ENCODE peak calls at places on chromosome X, in nine cellular contexts. M is HCT116, K is PC-3, X is GM23248, F is MM.1S, I is GM23338, E is neural progenitor cell, Z is hepatocyte, P is SK-N-SH. R is an unnamed sample.

GRCh38 chrX:39445336-39445735 is 644.1 kb downstream of the MID1IP1 start:
- DNase-seq in F (peak), I (peak), M (no peak), E (peak), P (no peak), Z (no peak), X (no peak), K (peak), R (peak)

GRCh38 chrX:112941209-112941788 is 100.7 kb upstream of the AMOT start:
- DNase-seq in Z (peak), X (no peak), K (peak), E (no peak), P (peak), F (peak), I (no peak), M (no peak), R (no peak)

GRCh38 chrX:15956684-15957083 is 102.1 kb upstream of the AP1S2 start:
- DNase-seq in X (peak), F (no peak), M (no peak), K (peak), E (peak), Z (peak), P (no peak), I (peak), R (no peak)

GRCh38 chrX:68504237-68504636 is 5.4 kb downstream of the YIPF6 start:
- DNase-seq in F (no peak), E (no peak), K (peak), P (no peak), M (no peak), Z (no peak), I (no peak), X (peak), R (no peak)

GRCh38 chrX:23332888-23333821 is 1.5 kb upstream of the PTCHD1 start:
- DNase-seq in X (no peak), M (no peak), K (no peak), I (peak), E (peak), Z (peak), P (peak), F (no peak), R (no peak)

GRCh38 chrX:79281775-79282174 is 85.4 kb downstream of the ITM2A start:
- DNase-seq in F (no peak), I (no peak), Z (no peak), P (no peak), K (no peak), X (no peak), E (no peak), M (no peak), R (no peak)

GRCh38 chrX:79325263-79325958 is 41.7 kb downstream of the ITM2A start:
- DNase-seq in P (no peak), Z (no peak), X (no peak), I (peak), M (no peak), F (peak), E (peak), K (peak), R (no peak)

GRCh38 chrX:19798423-19798822 is 89.0 kb downstream of the SH3KBP1 start:
- DNase-seq in E (no peak), I (no peak), K (peak), P (no peak), Z (no peak), M (no peak), X (no peak), F (no peak), R (no peak)

GRCh38 chrX:106899841-106900240 is 3.3 kb downstream of the RIPPLY1 start:
- DNase-seq in F (no peak), Z (no peak), P (no peak), I (no peak), M (no peak), X (no peak), E (no peak), K (no peak), R (no peak)

GRCh38 chrX:39275500-39276068 is 474.3 kb downstream of the MID1IP1 start:
- DNase-seq in Z (no peak), I (no peak), F (no peak), K (no peak), P (no peak), M (no peak), X (no peak), E (no peak), R (no peak)

GRCh38 chrX:69107231-69107739 is 58.0 kb downstream of the PJA1 start:
- DNase-seq in E (peak), X (no peak), Z (peak), I (peak), P (no peak), K (peak), M (no peak), F (no peak), R (no peak)

GRCh38 chrX:143581260-143581659 is 54.6 kb downstream of the SLITRK4 start:
- DNase-seq in F (peak), K (no peak), E (no peak), M (no peak), P (no peak), I (no peak), Z (no peak), X (no peak), R (no peak)

GRCh38 chrX:54494970-54495813 is 842 bp downstream of the FGD1 start:
- DNase-seq in F (no peak), Z (peak), P (peak), M (no peak), K (peak), X (peak), E (peak), I (peak), R (no peak)

GRCh38 chrX:133258481-133258880 is 40.3 kb upstream of the TFDP3 start:
- DNase-seq in I (no peak), E (no peak), Z (no peak), F (no peak), K (peak), X (peak), P (no peak), M (no peak), R (no peak)

GRCh38 chrX:136767104-136767941 is 13.4 kb downstream of the ARHGEF6 start:
- DNase-seq in E (peak), X (peak), P (peak), I (peak), M (no peak), F (peak), K (peak), Z (peak), R (peak)

GRCh38 chrX:87064522-87064921 is 453.1 kb upstream of the KLHL4 start:
- DNase-seq in Z (no peak), M (no peak), F (no peak), E (no peak), K (no peak), I (no peak), P (no peak), X (no peak), R (no peak)

GRCh38 chrX:49205443-49205842 is 5.5 kb upstream of the SYP start:
- DNase-seq in E (no peak), M (no peak), F (no peak), P (no peak), I (no peak), Z (no peak), X (no peak), K (no peak), R (no peak)

GRCh38 chrX:24024819-24025740 is 1.9 kb downstream of the KLHL15 start:
- DNase-seq in I (peak), E (peak), F (peak), P (peak), K (peak), M (peak), Z (peak), X (peak), R (peak)

GRCh38 chrX:68914337-68914989 is 85.6 kb downstream of the EFNB1 start:
- DNase-seq in X (no peak), E (peak), P (no peak), K (no peak), F (no peak), I (peak), Z (no peak), M (no peak), R (no peak)

GRCh38 chrX:18856645-18856997 is 127.3 kb downstream of the PHKA2 start:
- DNase-seq in K (no peak), Z (no peak), M (no peak), I (no peak), F (no peak), X (no peak), E (no peak), P (no peak), R (no peak)

GRCh38 chrX:42934020-42934701 is 156.2 kb upstream of the PPP1R2C start:
- DNase-seq in K (no peak), Z (no peak), I (no peak), E (no peak), X (no peak), M (no peak), P (no peak), F (peak), R (peak)

GRCh38 chrX:45771560-45772340 is 571.1 kb upstream of the DIPK2B start:
- DNase-seq in X (peak), I (no peak), E (no peak), K (peak), Z (no peak), M (no peak), F (peak), P (no peak), R (no peak)

GRCh38 chrX:71215335-71215912 is 7.6 kb upstream of the GJB1 start:
- DNase-seq in P (no peak), X (no peak), I (no peak), Z (no peak), K (no peak), E (no peak), F (no peak), M (no peak), R (no peak)

GRCh38 chrX:45056428-45057145 is 144.1 kb downstream of the DIPK2B start:
- DNase-seq in X (peak), F (no peak), P (no peak), E (no peak), Z (no peak), M (no peak), K (no peak), I (no peak), R (no peak)

GRCh38 chrX:13346646-13347045 is 26.8 kb upstream of the ATXN3L start:
- DNase-seq in Z (peak), I (no peak), F (no peak), E (no peak), M (no peak), X (no peak), P (no peak), K (no peak), R (no peak)

GRCh38 chrX:149120459-149120858 is 384.6 kb downstream of the IDS start:
- DNase-seq in E (no peak), F (no peak), Z (no peak), X (no peak), I (peak), P (no peak), K (no peak), M (no peak), R (no peak)

GRCh38 chrX:72387247-72387646 is 81.5 kb upstream of the CITED1 start:
- DNase-seq in K (no peak), P (no peak), I (no peak), X (no peak), Z (no peak), M (no peak), E (no peak), F (no peak), R (no peak)

GRCh38 chrX:19592952-19593351 is 77.6 kb upstream of the MAP3K15 start:
- DNase-seq in F (no peak), I (no peak), E (no peak), Z (no peak), M (no peak), K (no peak), X (no peak), P (no peak), R (no peak)

GRCh38 chrX:46884799-46885198 is 27.4 kb upstream of the JADE3 start:
- DNase-seq in M (no peak), P (no peak), F (peak), E (no peak), Z (no peak), K (no peak), I (no peak), X (no peak), R (no peak)

GRCh38 chrX:85203461-85203970 is 40.1 kb downstream of the SATL1 start:
- DNase-seq in I (no peak), Z (no peak), F (no peak), P (no peak), M (no peak), X (no peak), K (no peak), E (no peak), R (no peak)

GRCh38 chrX:16431266-16431665 is 218.7 kb upstream of the S100G start:
- DNase-seq in E (no peak), F (no peak), P (no peak), Z (no peak), I (no peak), K (no peak), X (no peak), M (no peak), R (no peak)

GRCh38 chrX:44314855-44315254 is 28.6 kb downstream of the EFHC2 start:
- DNase-seq in F (no peak), K (no peak), X (no peak), M (no peak), P (no peak), Z (no peak), E (no peak), I (no peak), R (no peak)

GRCh38 chrX:55593756-55594257 is 29.4 kb upstream of the FOXR2 start:
- DNase-seq in M (no peak), I (no peak), E (no peak), F (no peak), X (no peak), Z (no peak), P (peak), K (no peak), R (no peak)

GRCh38 chrX:28135378-28136047 is 154.3 kb upstream of the DCAF8L1 start:
- DNase-seq in Z (no peak), K (peak), E (no peak), M (no peak), I (no peak), X (no peak), P (no peak), F (no peak), R (no peak)

GRCh38 chrX:21802054-21802660 is 37.3 kb upstream of the MBTPS2 start:
- DNase-seq in M (no peak), X (no peak), K (no peak), P (no peak), I (no peak), Z (peak), F (no peak), E (no peak), R (no peak)
- TF ChIP-seq EZH2phosphoT487 in M (no peak), X (no peak), K (no peak), P (no peak), I (no peak), Z (no peak), F (no peak), E (no peak), R (no peak)

DNA sequence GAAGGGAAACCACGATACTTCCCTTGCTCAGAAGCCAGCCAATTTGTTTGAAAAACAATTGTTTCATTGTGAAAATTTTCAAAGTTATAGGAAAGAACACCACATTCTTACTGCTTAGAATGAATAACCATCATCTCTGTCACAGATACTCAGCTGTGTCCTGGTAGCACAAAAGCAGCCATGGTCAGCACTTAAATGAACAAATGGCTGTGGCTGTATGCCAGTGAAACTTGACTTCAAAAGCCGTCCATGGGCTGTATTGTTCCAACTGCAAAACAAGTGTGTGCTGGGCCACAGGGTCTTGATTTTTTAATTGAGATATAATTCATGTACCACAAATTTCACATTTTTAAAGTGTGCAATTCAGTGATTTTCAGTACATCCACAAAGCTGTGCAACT is 19.6 kb downstream of the NSDHL start:
- DNase-seq in E (no peak), X (no peak), Z (no peak), M (no peak), K (no peak), F (no peak), P (no peak), I (no peak), R (no peak)
- H3K27ac ChIP-seq in E (no peak), X (no peak), Z (no peak), M (no peak), K (no peak), F (no peak), P (no peak), I (no peak), R (no peak)

GRCh38 chrX:156002517-156002916 is 5.0 kb downstream of the IL9R start:
- DNase-seq in M (no peak), P (no peak), F (no peak), X (peak), K (no peak), I (no peak), Z (no peak), E (no peak), R (no peak)
- TF ChIP-seq EZH2phosphoT487 in M (no peak), P (no peak), F (no peak), X (no peak), K (no peak), I (no peak), Z (no peak), E (no peak), R (no peak)

GRCh38 chrX:100376581-100376980 is 33.5 kb downstream of the PCDH19 start:
- DNase-seq in F (no peak), K (no peak), I (no peak), M (no peak), X (peak), Z (no peak), P (no peak), E (no peak), R (no peak)
- H3K27ac ChIP-seq in F (no peak), K (no peak), I (no peak), M (no peak), X (no peak), Z (no peak), P (no peak), E (no peak), R (no peak)

DNA sequence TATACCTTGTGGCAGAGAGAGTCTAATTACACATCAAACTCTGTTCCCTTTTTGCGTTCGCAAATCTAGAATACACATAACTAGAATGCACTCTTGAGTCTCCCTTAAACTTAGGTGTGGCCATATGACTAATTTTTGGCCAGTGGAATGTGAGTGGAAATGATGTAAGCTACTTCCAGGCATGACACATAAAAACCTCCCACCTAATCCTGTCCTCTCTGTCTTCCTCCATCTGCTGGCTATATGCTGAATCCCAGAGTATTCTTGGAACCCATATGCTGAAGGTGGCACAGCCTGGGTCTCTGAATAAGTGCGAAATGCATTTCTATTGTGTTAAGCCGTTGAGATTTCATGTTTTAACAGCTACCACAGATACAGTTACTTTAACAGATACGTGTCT is 269.9 kb upstream of the NRK start:
- DNase-seq in Z (no peak), M (no peak), X (no peak), F (no peak), I (no peak), E (no peak), K (peak), P (no peak), R (no peak)
- TF ChIP-seq EZH2phosphoT487 in Z (no peak), M (no peak), X (no peak), F (no peak), I (no peak), E (no peak), K (no peak), P (no peak), R (no peak)

GRCh38 chrX:110123331-110123782 is 120.4 kb downstream of the TMEM164 start:
- DNase-seq in K (no peak), E (no peak), F (no peak), M (no peak), Z (peak), P (no peak), I (no peak), X (no peak), R (no peak)

GRCh38 chrX:110120025-110120424 is 117.1 kb downstream of the TMEM164 start:
- DNase-seq in F (no peak), K (no peak), M (no peak), E (no peak), X (no peak), Z (no peak), P (no peak), I (no peak), R (no peak)

GRCh38 chrX:110119480-110119879 is 116.6 kb downstream of the TMEM164 start:
- DNase-seq in F (no peak), P (no peak), I (no peak), E (no peak), Z (no peak), K (no peak), M (no peak), X (no peak), R (no peak)

GRCh38 chrX:110131031-110131430 is 128.1 kb downstream of the TMEM164 start:
- DNase-seq in K (no peak), E (no peak), Z (no peak), M (no peak), F (no peak), P (no peak), X (no peak), I (no peak), R (no peak)

DNA sequence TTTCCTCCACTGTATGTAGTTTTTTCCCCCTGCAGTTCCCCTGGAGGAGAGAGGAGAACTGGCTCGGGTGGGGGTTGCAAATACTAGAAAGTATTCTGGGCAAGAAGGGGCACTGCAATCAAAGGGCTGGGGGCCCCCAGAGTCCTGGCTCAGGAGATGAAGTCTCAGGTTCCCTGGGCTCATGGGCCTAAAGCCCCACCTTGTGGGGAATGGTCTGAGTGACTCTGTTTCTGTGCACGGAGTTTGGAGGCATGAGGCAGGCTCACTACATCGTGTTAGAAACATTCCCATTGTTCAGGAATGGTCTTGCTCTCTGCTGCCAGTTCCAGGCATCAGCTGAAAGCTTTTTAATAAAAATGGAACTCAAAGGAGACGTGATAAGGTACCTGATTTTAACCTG is 122.5 kb downstream of the TMEM164 start:
- DNase-seq in K (peak), Z (peak), E (peak), X (no peak), F (no peak), I (peak), P (peak), M (no peak), R (no peak)
- H3K27ac ChIP-seq in K (no peak), Z (no peak), E (no peak), X (no peak), F (no peak), I (no peak), P (peak), M (no peak), R (no peak)

GRCh38 chrX:119181491-119181890 is 53.9 kb upstream of the KIAA1210 start:
- DNase-seq in P (no peak), E (peak), Z (peak), I (peak), X (peak), M (peak), F (no peak), K (peak), R (no peak)
- TF ChIP-seq EZH2phosphoT487 in P (no peak), E (no peak), Z (no peak), I (no peak), X (no peak), M (no peak), F (no peak), K (no peak), R (no peak)

GRCh38 chrX:96924581-96924980 is 40.9 kb downstream of the RPA4 start:
- DNase-seq in P (no peak), F (no peak), K (no peak), X (no peak), I (no peak), E (no peak), Z (no peak), M (no peak), R (peak)

GRCh38 chrX:96929036-96929435 is 45.3 kb downstream of the RPA4 start:
- DNase-seq in Z (no peak), P (no peak), I (no peak), X (no peak), E (no peak), K (no peak), F (no peak), M (no peak), R (no peak)
- H3K27ac ChIP-seq in Z (no peak), P (no peak), I (no peak), X (no peak), E (no peak), K (no peak), F (no peak), M (no peak), R (no peak)

DNA sequence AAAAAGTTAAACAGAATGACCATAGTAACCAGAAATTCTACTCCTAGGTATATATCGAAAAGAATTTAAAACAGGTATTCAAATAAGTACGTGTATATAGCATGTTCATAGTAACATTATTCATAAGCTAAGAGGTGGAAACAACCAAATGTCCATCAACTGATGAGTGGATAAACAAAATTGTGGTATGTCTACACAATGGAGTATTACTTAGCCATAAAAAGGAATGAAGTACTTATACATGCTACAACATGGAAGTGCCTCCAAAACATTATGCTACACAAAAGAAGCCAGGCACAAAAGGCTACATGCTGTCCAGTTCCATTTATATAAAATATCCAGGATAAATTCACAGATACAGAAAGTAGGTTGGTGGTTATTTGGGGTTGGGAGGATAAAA is 76.5 kb downstream of the CD99L2 start:
- DNase-seq in K (no peak), F (no peak), I (no peak), E (no peak), M (no peak), X (no peak), P (no peak), Z (no peak), R (no peak)
- TF ChIP-seq EZH2phosphoT487 in K (no peak), F (no peak), I (no peak), E (no peak), M (no peak), X (no peak), P (no peak), Z (no peak), R (no peak)

R was measured in OCI-LY7.